ENCODE peak calls at places on chromosomes 2 and 18, in four cellular contexts. One of them, this sample, is unnamed.

GRCh38 chr2:236676131-236676873 is 106.7 kb downstream of the ACKR3 start:
- DNase-seq in DND-41: no peak
- DNase-seq in dorsolateral prefrontal cortex: no peak
- DNase-seq in heart left ventricle: no peak
- DNase-seq in this sample: no peak

GRCh38 chr18:72869786-72870185 is 2.0 kb upstream of the NETO1 start:
- DNase-seq in DND-41: peak
- DNase-seq in dorsolateral prefrontal cortex: no peak
- DNase-seq in heart left ventricle: no peak
- DNase-seq in this sample: no peak

GRCh38 chr18:67310826-67311225 is 205.7 kb downstream of the DSEL start:
- DNase-seq in DND-41: no peak
- DNase-seq in dorsolateral prefrontal cortex: no peak
- DNase-seq in heart left ventricle: no peak
- DNase-seq in this sample: no peak

GRCh38 chr2:171523339-171523931 is 1.2 kb downstream of the CYBRD1 start:
- DNase-seq in DND-41: peak
- DNase-seq in dorsolateral prefrontal cortex: peak
- DNase-seq in heart left ventricle: peak
- DNase-seq in this sample: peak

GRCh38 chr2:85718885-85719487 is 24.8 kb downstream of the GNLY start:
- DNase-seq in DND-41: no peak
- DNase-seq in dorsolateral prefrontal cortex: no peak
- DNase-seq in heart left ventricle: no peak
- DNase-seq in this sample: no peak

GRCh38 chr18:8893628-8894231 is 188.4 kb downstream of the MTCL1 start:
- DNase-seq in DND-41: no peak
- DNase-seq in dorsolateral prefrontal cortex: no peak
- DNase-seq in heart left ventricle: no peak
- DNase-seq in this sample: no peak

GRCh38 chr2:236363878-236364277 is 99.7 kb upstream of the ASB18 start:
- DNase-seq in DND-41: no peak
- DNase-seq in dorsolateral prefrontal cortex: no peak
- DNase-seq in heart left ventricle: no peak
- DNase-seq in this sample: no peak

GRCh38 chr2:68263632-68264031 is 11.3 kb upstream of the PPP3R1 start:
- DNase-seq in DND-41: no peak
- DNase-seq in dorsolateral prefrontal cortex: no peak
- DNase-seq in heart left ventricle: no peak
- DNase-seq in this sample: no peak

GRCh38 chr2:43219383-43220228 is 6.8 kb downstream of the ZFP36L2 start:
- DNase-seq in DND-41: peak
- DNase-seq in dorsolateral prefrontal cortex: peak
- DNase-seq in heart left ventricle: peak
- DNase-seq in this sample: no peak

GRCh38 chr2:42835577-42836371 is 43.4 kb upstream of the HAAO start:
- DNase-seq in DND-41: no peak
- DNase-seq in dorsolateral prefrontal cortex: no peak
- DNase-seq in heart left ventricle: peak
- DNase-seq in this sample: peak

GRCh38 chr18:34493099-34493544 is 217.0 kb upstream of the DTNA start:
- DNase-seq in DND-41: no peak
- DNase-seq in dorsolateral prefrontal cortex: peak
- DNase-seq in heart left ventricle: peak
- DNase-seq in this sample: peak

GRCh38 chr2:224369028-224369632 is 32.8 kb downstream of the FAM124B start:
- DNase-seq in DND-41: no peak
- DNase-seq in dorsolateral prefrontal cortex: no peak
- DNase-seq in heart left ventricle: no peak
- DNase-seq in this sample: no peak

GRCh38 chr2:127205211-127206140 is 14.6 kb downstream of the CYP27C1 start:
- DNase-seq in DND-41: no peak
- DNase-seq in dorsolateral prefrontal cortex: no peak
- DNase-seq in heart left ventricle: no peak
- DNase-seq in this sample: peak

GRCh38 chr2:118565301-118565700 is 282.1 kb downstream of the EN1 start:
- DNase-seq in DND-41: no peak
- DNase-seq in dorsolateral prefrontal cortex: no peak
- DNase-seq in heart left ventricle: no peak
- DNase-seq in this sample: no peak

GRCh38 chr2:219060821-219061791 is at the start of gene IHH:
- DNase-seq in DND-41: no peak
- DNase-seq in dorsolateral prefrontal cortex: no peak
- DNase-seq in heart left ventricle: no peak
- DNase-seq in this sample: no peak

GRCh38 chr2:101689120-101689827 is 8.2 kb upstream of the MAP4K4 start:
- DNase-seq in DND-41: no peak
- DNase-seq in dorsolateral prefrontal cortex: no peak
- DNase-seq in heart left ventricle: no peak
- DNase-seq in this sample: no peak

GRCh38 chr2:209772316-209772715 is 684 bp downstream of the UNC80 start:
- DNase-seq in DND-41: no peak
- DNase-seq in dorsolateral prefrontal cortex: no peak
- DNase-seq in heart left ventricle: no peak
- DNase-seq in this sample: no peak

GRCh38 chr2:30713698-30714097 is 93.5 kb downstream of the CAPN13 start:
- DNase-seq in DND-41: no peak
- DNase-seq in dorsolateral prefrontal cortex: no peak
- DNase-seq in heart left ventricle: no peak
- DNase-seq in this sample: peak

GRCh38 chr2:71511776-71512175 is 58.4 kb downstream of the DYSF start:
- DNase-seq in DND-41: no peak
- DNase-seq in dorsolateral prefrontal cortex: no peak
- DNase-seq in heart left ventricle: no peak
- DNase-seq in this sample: no peak

DNA sequence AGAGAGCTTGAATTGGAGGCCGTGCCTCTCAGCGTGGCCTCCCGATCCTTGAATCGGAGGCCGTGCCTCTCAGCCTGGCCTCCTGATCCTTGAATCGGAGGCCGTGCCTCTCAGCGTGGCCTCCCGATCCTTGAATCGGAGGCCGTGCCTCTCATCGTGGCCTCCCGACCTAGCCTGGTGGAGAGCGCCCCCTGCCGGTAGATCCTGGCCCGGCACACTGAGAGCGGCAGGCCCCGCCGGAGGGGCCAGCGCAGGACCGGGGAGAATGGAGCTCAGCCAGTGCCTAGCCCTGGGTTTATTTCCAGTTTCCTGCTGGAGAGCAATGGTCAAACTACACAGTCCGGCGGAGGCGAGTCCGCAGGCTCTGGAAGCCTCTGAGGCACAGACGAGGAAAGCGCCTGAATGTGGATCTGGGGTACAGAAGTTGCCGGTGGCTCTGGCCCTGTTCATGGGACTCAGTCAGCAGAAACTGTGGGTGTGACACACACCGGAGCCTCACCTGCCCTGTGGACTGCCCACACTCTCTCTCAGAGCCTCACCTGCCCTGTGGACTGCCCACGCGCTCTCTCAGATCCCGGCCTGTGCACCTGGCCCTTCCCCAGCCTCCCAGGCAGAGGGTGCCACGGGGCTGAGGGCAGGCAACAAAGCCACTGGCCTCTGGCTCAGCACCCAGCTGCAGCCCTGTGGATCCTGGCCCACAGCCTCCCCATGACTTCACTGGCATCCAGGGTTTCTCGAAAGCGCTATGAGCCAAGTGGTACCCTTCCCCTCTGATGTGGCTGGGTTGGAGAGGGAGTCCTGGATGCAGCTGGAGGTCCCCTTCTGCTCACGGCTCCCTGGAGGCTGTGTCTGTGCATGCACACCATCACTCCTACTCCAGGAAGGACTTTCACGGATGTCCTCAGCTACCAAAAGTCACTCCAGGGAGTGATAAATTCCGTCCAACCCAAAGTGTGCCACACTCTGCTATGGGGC is 1.5 kb downstream of the IL36B start:
- DNase-seq in DND-41: no peak
- DNase-seq in dorsolateral prefrontal cortex: no peak
- DNase-seq in heart left ventricle: no peak
- DNase-seq in this sample: peak
- TF ChIP-seq CTCF in DND-41: peak
- TF ChIP-seq CTCF in dorsolateral prefrontal cortex: no peak
- TF ChIP-seq CTCF in heart left ventricle: no peak
- TF ChIP-seq CTCF in this sample: no peak

GRCh38 chr2:45134014-45134413 is 124.8 kb upstream of the SIX2 start:
- DNase-seq in DND-41: no peak
- DNase-seq in dorsolateral prefrontal cortex: no peak
- DNase-seq in heart left ventricle: no peak
- DNase-seq in this sample: peak
- TF ChIP-seq CTCF in DND-41: no peak
- TF ChIP-seq CTCF in dorsolateral prefrontal cortex: no peak
- TF ChIP-seq CTCF in heart left ventricle: no peak
- TF ChIP-seq CTCF in this sample: no peak

DNA sequence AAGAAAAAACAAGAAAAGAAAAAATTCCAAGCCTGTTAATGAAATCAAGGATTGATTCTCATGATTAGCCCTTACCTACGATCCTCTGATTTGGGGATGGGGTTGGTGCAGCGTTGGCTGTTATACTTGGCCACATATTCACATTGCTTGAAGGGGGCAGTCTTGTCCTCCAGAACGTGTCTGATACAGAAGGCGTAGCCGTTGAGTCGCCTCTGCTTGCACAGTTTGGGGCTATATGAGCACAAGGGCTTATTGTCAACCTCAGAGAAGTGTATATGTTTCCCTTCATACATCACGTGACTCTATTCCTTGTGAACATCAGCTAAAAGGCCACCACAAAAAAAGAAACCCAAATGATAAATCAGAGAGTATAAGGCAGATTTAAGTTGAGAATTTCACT is 23.2 kb downstream of the INO80D start:
- DNase-seq in DND-41: no peak
- DNase-seq in dorsolateral prefrontal cortex: no peak
- DNase-seq in heart left ventricle: no peak
- DNase-seq in this sample: no peak
- TF ChIP-seq CTCF in DND-41: no peak
- TF ChIP-seq CTCF in dorsolateral prefrontal cortex: no peak
- TF ChIP-seq CTCF in heart left ventricle: no peak
- TF ChIP-seq CTCF in this sample: no peak

DNA sequence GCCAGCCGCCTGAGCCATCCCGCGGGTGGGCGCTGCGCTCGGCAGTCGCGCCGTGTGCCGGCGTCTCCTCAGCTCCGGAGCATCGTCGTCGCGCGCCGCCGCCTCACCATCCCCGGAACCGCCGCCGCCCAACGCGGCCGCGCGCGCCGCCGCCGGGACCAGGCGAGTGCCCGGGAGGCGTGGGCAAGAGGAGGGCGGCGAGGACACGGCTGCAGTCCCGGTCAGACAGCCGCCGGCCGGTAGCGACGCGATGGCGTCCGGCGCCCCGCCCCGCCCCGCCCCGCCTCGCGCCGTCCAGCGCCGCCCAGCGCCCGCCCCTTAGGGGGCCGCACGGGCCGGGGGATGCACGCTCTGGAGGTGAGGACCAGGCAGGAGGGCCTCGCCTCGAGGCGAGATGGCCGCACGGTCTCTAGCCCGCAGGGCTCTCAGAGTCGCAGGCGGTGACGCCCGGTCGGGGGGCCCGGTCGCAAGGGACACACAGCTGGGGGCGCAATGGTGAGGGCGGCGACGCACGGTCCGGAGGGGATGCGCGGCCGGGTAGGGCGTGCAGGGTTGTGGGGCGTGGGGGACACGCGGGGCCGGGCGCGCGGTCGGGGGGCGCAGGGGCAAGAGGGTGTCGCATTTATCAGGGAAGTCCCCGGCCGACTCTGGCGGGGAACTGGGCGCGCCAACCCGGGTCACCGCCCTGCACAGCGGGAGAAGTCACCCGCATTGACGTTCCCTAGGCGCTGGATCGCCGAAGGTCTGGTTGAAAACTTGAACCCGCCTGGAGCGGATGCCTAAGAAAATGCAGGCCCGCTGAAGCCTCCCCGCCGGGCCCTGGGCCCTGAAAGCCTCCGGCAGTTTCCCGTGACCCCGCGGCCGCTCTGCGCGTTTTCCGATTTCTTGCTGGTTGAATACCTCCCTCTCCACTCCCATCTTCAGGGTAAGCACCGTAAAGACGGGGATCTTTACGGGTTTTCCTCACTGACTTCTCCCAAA is at the start of gene SPIRE1:
- DNase-seq in DND-41: no peak
- DNase-seq in dorsolateral prefrontal cortex: peak
- DNase-seq in heart left ventricle: peak
- DNase-seq in this sample: peak
- TF ChIP-seq CTCF in DND-41: no peak
- TF ChIP-seq CTCF in dorsolateral prefrontal cortex: peak
- TF ChIP-seq CTCF in heart left ventricle: no peak
- TF ChIP-seq CTCF in this sample: no peak

GRCh38 chr18:47775961-47776360 is 154.5 kb downstream of the SMAD2 start:
- DNase-seq in DND-41: no peak
- DNase-seq in dorsolateral prefrontal cortex: no peak
- DNase-seq in heart left ventricle: no peak
- DNase-seq in this sample: no peak
- TF ChIP-seq CTCF in DND-41: no peak
- TF ChIP-seq CTCF in dorsolateral prefrontal cortex: peak
- TF ChIP-seq CTCF in heart left ventricle: peak
- TF ChIP-seq CTCF in this sample: no peak

GRCh38 chr18:40824291-40824690 is 1130.7 kb upstream of the PIK3C3 start:
- DNase-seq in DND-41: no peak
- DNase-seq in dorsolateral prefrontal cortex: no peak
- DNase-seq in heart left ventricle: no peak
- DNase-seq in this sample: no peak
- TF ChIP-seq CTCF in DND-41: no peak
- TF ChIP-seq CTCF in dorsolateral prefrontal cortex: no peak
- TF ChIP-seq CTCF in heart left ventricle: no peak
- TF ChIP-seq CTCF in this sample: no peak